ENCODE peak calls at places on chromosomes 2 and 18, in nine cellular contexts. One of them, this sample, is unnamed.
A peak's percentile ranks its signal among the peaks of the same experiment; 100 is the strongest.

GRCh38 chr2:17594533-17595391 is 54.3 kb downstream of the VSNL1 start:
- DNase-seq in endothelial cell of umbilical vein: no peak
- DNase-seq in right lobe of liver: no peak
- DNase-seq in CD8-positive, alpha-beta T cell: no peak
- DNase-seq in IMR-90: peak; percentile 50
- DNase-seq in upper lobe of right lung: no peak
- DNase-seq in endodermal cell: no peak
- DNase-seq in right atrium auricular region: no peak
- DNase-seq in left ventricle myocardium inferior: no peak
- DNase-seq in this sample: no peak

GRCh38 chr2:62672601-62673000 is 32.9 kb upstream of the EHBP1 start:
- DNase-seq in endothelial cell of umbilical vein: no peak
- DNase-seq in right lobe of liver: no peak
- DNase-seq in CD8-positive, alpha-beta T cell: no peak
- DNase-seq in IMR-90: peak; percentile 70
- DNase-seq in upper lobe of right lung: no peak
- DNase-seq in endodermal cell: peak; percentile 86
- DNase-seq in right atrium auricular region: no peak
- DNase-seq in left ventricle myocardium inferior: no peak
- DNase-seq in this sample: peak; percentile 49

GRCh38 chr2:196899976-196900375 is 26.5 kb downstream of the PGAP1 start:
- DNase-seq in endothelial cell of umbilical vein: no peak
- DNase-seq in right lobe of liver: no peak
- DNase-seq in CD8-positive, alpha-beta T cell: no peak
- DNase-seq in IMR-90: no peak
- DNase-seq in upper lobe of right lung: no peak
- DNase-seq in endodermal cell: no peak
- DNase-seq in right atrium auricular region: no peak
- DNase-seq in left ventricle myocardium inferior: no peak
- DNase-seq in this sample: no peak

GRCh38 chr2:179910735-179911113 is 49.3 kb upstream of the ZNF385B start:
- DNase-seq in endothelial cell of umbilical vein: no peak
- DNase-seq in right lobe of liver: no peak
- DNase-seq in CD8-positive, alpha-beta T cell: no peak
- DNase-seq in IMR-90: no peak
- DNase-seq in upper lobe of right lung: no peak
- DNase-seq in endodermal cell: no peak
- DNase-seq in right atrium auricular region: no peak
- DNase-seq in left ventricle myocardium inferior: no peak
- DNase-seq in this sample: peak; percentile 1

GRCh38 chr2:239649309-239649708 is 248.5 kb upstream of the HDAC4 start:
- DNase-seq in endothelial cell of umbilical vein: no peak
- DNase-seq in right lobe of liver: no peak
- DNase-seq in CD8-positive, alpha-beta T cell: no peak
- DNase-seq in IMR-90: no peak
- DNase-seq in upper lobe of right lung: no peak
- DNase-seq in endodermal cell: no peak
- DNase-seq in right atrium auricular region: no peak
- DNase-seq in left ventricle myocardium inferior: no peak
- DNase-seq in this sample: no peak

GRCh38 chr18:26464128-26465011 is 84.0 kb downstream of the KCTD1 start:
- DNase-seq in endothelial cell of umbilical vein: no peak
- DNase-seq in right lobe of liver: no peak
- DNase-seq in CD8-positive, alpha-beta T cell: no peak
- DNase-seq in IMR-90: no peak
- DNase-seq in upper lobe of right lung: no peak
- DNase-seq in endodermal cell: no peak
- DNase-seq in right atrium auricular region: no peak
- DNase-seq in left ventricle myocardium inferior: no peak
- DNase-seq in this sample: no peak

GRCh38 chr18:36662000-36662399 is 166.8 kb downstream of the TPGS2 start:
- DNase-seq in endothelial cell of umbilical vein: no peak
- DNase-seq in right lobe of liver: no peak
- DNase-seq in CD8-positive, alpha-beta T cell: no peak
- DNase-seq in IMR-90: peak; percentile 28
- DNase-seq in upper lobe of right lung: no peak
- DNase-seq in endodermal cell: peak; percentile 80
- DNase-seq in right atrium auricular region: no peak
- DNase-seq in left ventricle myocardium inferior: no peak
- DNase-seq in this sample: peak; percentile 52

GRCh38 chr2:96526101-96526591 is 10.4 kb upstream of the ARID5A start:
- DNase-seq in endothelial cell of umbilical vein: no peak
- DNase-seq in right lobe of liver: no peak
- DNase-seq in CD8-positive, alpha-beta T cell: no peak
- DNase-seq in IMR-90: no peak
- DNase-seq in upper lobe of right lung: peak; percentile 42
- DNase-seq in endodermal cell: peak; percentile 41
- DNase-seq in right atrium auricular region: no peak
- DNase-seq in left ventricle myocardium inferior: no peak
- DNase-seq in this sample: peak; percentile 32

GRCh38 chr2:30464544-30465170 is 17.6 kb downstream of the LCLAT1 start:
- DNase-seq in endothelial cell of umbilical vein: no peak
- DNase-seq in right lobe of liver: no peak
- DNase-seq in CD8-positive, alpha-beta T cell: no peak
- DNase-seq in IMR-90: no peak
- DNase-seq in upper lobe of right lung: no peak
- DNase-seq in endodermal cell: no peak
- DNase-seq in right atrium auricular region: no peak
- DNase-seq in left ventricle myocardium inferior: no peak
- DNase-seq in this sample: no peak

GRCh38 chr2:238135601-238136150 is 2.8 kb upstream of the KLHL30 start:
- DNase-seq in endothelial cell of umbilical vein: no peak
- DNase-seq in right lobe of liver: no peak
- DNase-seq in CD8-positive, alpha-beta T cell: no peak
- DNase-seq in IMR-90: no peak
- DNase-seq in upper lobe of right lung: no peak
- DNase-seq in endodermal cell: no peak
- DNase-seq in right atrium auricular region: no peak
- DNase-seq in left ventricle myocardium inferior: no peak
- DNase-seq in this sample: no peak

GRCh38 chr2:113755690-113756063 is 765 bp downstream of the SLC35F5 start:
- DNase-seq in endothelial cell of umbilical vein: peak; percentile 73
- DNase-seq in right lobe of liver: no peak
- DNase-seq in CD8-positive, alpha-beta T cell: no peak
- DNase-seq in IMR-90: peak; percentile 17
- DNase-seq in upper lobe of right lung: no peak
- DNase-seq in endodermal cell: no peak
- DNase-seq in right atrium auricular region: no peak
- DNase-seq in left ventricle myocardium inferior: no peak
- DNase-seq in this sample: peak; percentile 16

GRCh38 chr2:39875914-39876267 is 96.8 kb upstream of the THUMPD2 start:
- DNase-seq in endothelial cell of umbilical vein: no peak
- DNase-seq in right lobe of liver: no peak
- DNase-seq in CD8-positive, alpha-beta T cell: no peak
- DNase-seq in IMR-90: peak; percentile 21
- DNase-seq in upper lobe of right lung: no peak
- DNase-seq in endodermal cell: no peak
- DNase-seq in right atrium auricular region: no peak
- DNase-seq in left ventricle myocardium inferior: no peak
- DNase-seq in this sample: no peak

GRCh38 chr2:64700133-64700809 is 46.6 kb upstream of the SERTAD2 start:
- DNase-seq in endothelial cell of umbilical vein: no peak
- DNase-seq in right lobe of liver: no peak
- DNase-seq in CD8-positive, alpha-beta T cell: no peak
- DNase-seq in IMR-90: peak; percentile 50
- DNase-seq in upper lobe of right lung: no peak
- DNase-seq in endodermal cell: no peak
- DNase-seq in right atrium auricular region: no peak
- DNase-seq in left ventricle myocardium inferior: no peak
- DNase-seq in this sample: no peak

GRCh38 chr2:201118957-201119848 is 3.2 kb downstream of the CFLAR start:
- DNase-seq in endothelial cell of umbilical vein: peak; percentile 68
- DNase-seq in right lobe of liver: no peak
- DNase-seq in CD8-positive, alpha-beta T cell: peak; percentile 44
- DNase-seq in IMR-90: peak; percentile 52
- DNase-seq in upper lobe of right lung: no peak
- DNase-seq in endodermal cell: no peak
- DNase-seq in right atrium auricular region: no peak
- DNase-seq in left ventricle myocardium inferior: no peak
- DNase-seq in this sample: no peak

GRCh38 chr18:62183578-62184195 is 3.2 kb downstream of the PIGN start:
- DNase-seq in endothelial cell of umbilical vein: peak; percentile 79
- DNase-seq in right lobe of liver: no peak
- DNase-seq in CD8-positive, alpha-beta T cell: peak; percentile 46
- DNase-seq in IMR-90: peak; percentile 68
- DNase-seq in upper lobe of right lung: no peak
- DNase-seq in endodermal cell: peak; percentile 49
- DNase-seq in right atrium auricular region: no peak
- DNase-seq in left ventricle myocardium inferior: no peak
- DNase-seq in this sample: peak; percentile 32

GRCh38 chr2:27218614-27219013 is 1.4 kb downstream of the CAD start:
- DNase-seq in endothelial cell of umbilical vein: no peak
- DNase-seq in right lobe of liver: peak; percentile 15
- DNase-seq in CD8-positive, alpha-beta T cell: no peak
- DNase-seq in IMR-90: no peak
- DNase-seq in upper lobe of right lung: no peak
- DNase-seq in endodermal cell: no peak
- DNase-seq in right atrium auricular region: no peak
- DNase-seq in left ventricle myocardium inferior: no peak
- DNase-seq in this sample: no peak

GRCh38 chr2:10787176-10787968 is 25.2 kb downstream of the PDIA6 start:
- DNase-seq in endothelial cell of umbilical vein: peak; percentile 26
- DNase-seq in right lobe of liver: no peak
- DNase-seq in CD8-positive, alpha-beta T cell: peak; percentile 32
- DNase-seq in IMR-90: no peak
- DNase-seq in upper lobe of right lung: no peak
- DNase-seq in endodermal cell: peak; percentile 87
- DNase-seq in right atrium auricular region: no peak
- DNase-seq in left ventricle myocardium inferior: no peak
- DNase-seq in this sample: peak; percentile 77

GRCh38 chr2:9846554-9846953 is 3.3 kb downstream of the TAF1B start:
- DNase-seq in endothelial cell of umbilical vein: peak; percentile 26
- DNase-seq in right lobe of liver: no peak
- DNase-seq in CD8-positive, alpha-beta T cell: no peak
- DNase-seq in IMR-90: peak; percentile 71
- DNase-seq in upper lobe of right lung: no peak
- DNase-seq in endodermal cell: no peak
- DNase-seq in right atrium auricular region: no peak
- DNase-seq in left ventricle myocardium inferior: no peak
- DNase-seq in this sample: no peak

GRCh38 chr2:48313036-48313877 is 216.7 kb upstream of the STON1 start:
- DNase-seq in endothelial cell of umbilical vein: no peak
- DNase-seq in right lobe of liver: no peak
- DNase-seq in CD8-positive, alpha-beta T cell: no peak
- DNase-seq in IMR-90: no peak
- DNase-seq in upper lobe of right lung: no peak
- DNase-seq in endodermal cell: no peak
- DNase-seq in right atrium auricular region: no peak
- DNase-seq in left ventricle myocardium inferior: no peak
- DNase-seq in this sample: no peak

GRCh38 chr18:58603365-58604067 is 25.4 kb downstream of the ALPK2 start:
- DNase-seq in endothelial cell of umbilical vein: no peak
- DNase-seq in right lobe of liver: no peak
- DNase-seq in CD8-positive, alpha-beta T cell: no peak
- DNase-seq in IMR-90: peak; percentile 36
- DNase-seq in upper lobe of right lung: no peak
- DNase-seq in endodermal cell: peak; percentile 75
- DNase-seq in right atrium auricular region: no peak
- DNase-seq in left ventricle myocardium inferior: no peak
- DNase-seq in this sample: peak; percentile 46

GRCh38 chr2:38377501-38378258 is 607 bp upstream of the ATL2 start:
- DNase-seq in endothelial cell of umbilical vein: no peak
- DNase-seq in right lobe of liver: no peak
- DNase-seq in CD8-positive, alpha-beta T cell: no peak
- DNase-seq in IMR-90: peak; percentile 75
- DNase-seq in upper lobe of right lung: no peak
- DNase-seq in endodermal cell: no peak
- DNase-seq in right atrium auricular region: no peak
- DNase-seq in left ventricle myocardium inferior: no peak
- DNase-seq in this sample: no peak

GRCh38 chr2:133972786-133973185 is 281.1 kb upstream of the MGAT5 start:
- DNase-seq in endothelial cell of umbilical vein: no peak
- DNase-seq in right lobe of liver: no peak
- DNase-seq in CD8-positive, alpha-beta T cell: no peak
- DNase-seq in IMR-90: peak; percentile 70
- DNase-seq in upper lobe of right lung: no peak
- DNase-seq in endodermal cell: peak; percentile 22
- DNase-seq in right atrium auricular region: no peak
- DNase-seq in left ventricle myocardium inferior: no peak
- DNase-seq in this sample: no peak

GRCh38 chr2:61244694-61245093 is 82.7 kb downstream of the C2orf74 start:
- DNase-seq in endothelial cell of umbilical vein: no peak
- DNase-seq in right lobe of liver: no peak
- DNase-seq in CD8-positive, alpha-beta T cell: no peak
- DNase-seq in IMR-90: no peak
- DNase-seq in upper lobe of right lung: no peak
- DNase-seq in endodermal cell: no peak
- DNase-seq in right atrium auricular region: no peak
- DNase-seq in left ventricle myocardium inferior: no peak
- DNase-seq in this sample: no peak
- H3K36me3 ChIP-seq in endothelial cell of umbilical vein: peaks cover 11% of the 10 kb centered on the region
- H3K36me3 ChIP-seq in right lobe of liver: no peaks in the 10 kb centered on the region
- H3K36me3 ChIP-seq in CD8-positive, alpha-beta T cell: peaks cover 20% of the 10 kb centered on the region
- H3K36me3 ChIP-seq in IMR-90: peaks cover 27% of the 10 kb centered on the region
- H3K36me3 ChIP-seq in upper lobe of right lung: peaks cover 78% of the 10 kb centered on the region
- H3K36me3 ChIP-seq in endodermal cell: peaks cover 77% of the 10 kb centered on the region
- H3K36me3 ChIP-seq in right atrium auricular region: peaks cover 47% of the 10 kb centered on the region
- H3K36me3 ChIP-seq in left ventricle myocardium inferior: peaks cover 67% of the 10 kb centered on the region
- H3K36me3 ChIP-seq in this sample: peaks cover 3% of the 10 kb centered on the region

DNA sequence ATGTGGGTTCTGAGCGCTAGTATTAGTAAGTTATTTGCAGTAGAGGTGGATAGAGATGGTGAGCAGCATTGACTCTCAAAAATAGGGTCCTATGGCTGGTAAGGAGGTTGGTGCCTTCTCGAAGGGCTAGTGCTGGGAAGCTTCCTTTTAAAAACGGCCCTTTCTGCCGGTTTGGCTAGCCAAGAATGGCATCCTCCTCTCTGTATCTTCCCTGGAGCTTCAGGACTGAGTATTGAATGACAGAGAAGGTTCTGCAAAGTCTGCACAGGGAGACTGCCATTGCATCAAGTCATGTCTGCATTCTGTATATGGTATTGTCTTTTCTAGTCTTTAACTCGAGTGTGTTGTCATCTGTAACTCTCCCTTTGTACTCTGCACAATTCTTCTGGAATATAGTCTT is 1.0 kb downstream of the LDLRAD4 start:
- DNase-seq in endothelial cell of umbilical vein: no peak
- DNase-seq in right lobe of liver: no peak
- DNase-seq in CD8-positive, alpha-beta T cell: no peak
- DNase-seq in IMR-90: no peak
- DNase-seq in upper lobe of right lung: no peak
- DNase-seq in endodermal cell: no peak
- DNase-seq in right atrium auricular region: peak; percentile 52
- DNase-seq in left ventricle myocardium inferior: no peak
- DNase-seq in this sample: no peak
- H3K4me3 ChIP-seq in endothelial cell of umbilical vein: no peak overlapping the region
- H3K4me3 ChIP-seq in right lobe of liver: no peak overlapping the region
- H3K4me3 ChIP-seq in CD8-positive, alpha-beta T cell: peak overlapping the region; percentile 72
- H3K4me3 ChIP-seq in IMR-90: no peak overlapping the region
- H3K4me3 ChIP-seq in upper lobe of right lung: peak overlapping the region; percentile 60
- H3K4me3 ChIP-seq in endodermal cell: peak overlapping the region; percentile 85
- H3K4me3 ChIP-seq in right atrium auricular region: peak overlapping the region; percentile 70
- H3K4me3 ChIP-seq in left ventricle myocardium inferior: peak overlapping the region; percentile 74
- H3K4me3 ChIP-seq in this sample: no peak overlapping the region

GRCh38 chr2:206253125-206253787 is 21.2 kb upstream of the ZDBF2 start:
- DNase-seq in endothelial cell of umbilical vein: no peak
- DNase-seq in right lobe of liver: no peak
- DNase-seq in CD8-positive, alpha-beta T cell: no peak
- DNase-seq in IMR-90: no peak
- DNase-seq in upper lobe of right lung: no peak
- DNase-seq in endodermal cell: peak; percentile 57
- DNase-seq in right atrium auricular region: no peak
- DNase-seq in left ventricle myocardium inferior: no peak
- DNase-seq in this sample: no peak
- H3K27me3 ChIP-seq in endothelial cell of umbilical vein: peaks cover 41% of the 10 kb centered on the region
- H3K27me3 ChIP-seq in right lobe of liver: no peaks in the 10 kb centered on the region
- H3K27me3 ChIP-seq in CD8-positive, alpha-beta T cell: peaks cover 10% of the 10 kb centered on the region
- H3K27me3 ChIP-seq in IMR-90: peaks cover 27% of the 10 kb centered on the region
- H3K27me3 ChIP-seq in upper lobe of right lung: peaks cover 66% of the 10 kb centered on the region
- H3K27me3 ChIP-seq in endodermal cell: no peaks in the 10 kb centered on the region
- H3K27me3 ChIP-seq in right atrium auricular region: peaks cover 9% of the 10 kb centered on the region
- H3K27me3 ChIP-seq in left ventricle myocardium inferior: peaks cover 100% of the 10 kb centered on the region
- H3K27me3 ChIP-seq in this sample: no peaks in the 10 kb centered on the region

GRCh38 chr2:215429424-215429823 is 6.4 kb downstream of the FN1 start:
- DNase-seq in endothelial cell of umbilical vein: no peak
- DNase-seq in right lobe of liver: no peak
- DNase-seq in CD8-positive, alpha-beta T cell: no peak
- DNase-seq in IMR-90: peak; percentile 0
- DNase-seq in upper lobe of right lung: no peak
- DNase-seq in endodermal cell: no peak
- DNase-seq in right atrium auricular region: no peak
- DNase-seq in left ventricle myocardium inferior: no peak
- DNase-seq in this sample: no peak
- H3K36me3 ChIP-seq in endothelial cell of umbilical vein: peaks cover 30% of the 10 kb centered on the region
- H3K36me3 ChIP-seq in right lobe of liver: no peaks in the 10 kb centered on the region
- H3K36me3 ChIP-seq in CD8-positive, alpha-beta T cell: no peaks in the 10 kb centered on the region
- H3K36me3 ChIP-seq in IMR-90: peaks cover 60% of the 10 kb centered on the region
- H3K36me3 ChIP-seq in upper lobe of right lung: peaks cover 31% of the 10 kb centered on the region
- H3K36me3 ChIP-seq in endodermal cell: peaks cover 86% of the 10 kb centered on the region
- H3K36me3 ChIP-seq in right atrium auricular region: peaks cover 44% of the 10 kb centered on the region
- H3K36me3 ChIP-seq in left ventricle myocardium inferior: peaks cover 57% of the 10 kb centered on the region
- H3K36me3 ChIP-seq in this sample: peaks cover 15% of the 10 kb centered on the region